ENCODE peak calls at places on chromosomes 11 and 22, in four cellular contexts. Z, N, H and I are unnamed samples.

GRCh38 chr11:3177931-3178330 is 12.8 kb upstream of the OSBPL5 start:
- DNase-seq in Z (no peak), N (no peak), H (no peak), I (no peak)

GRCh38 chr11:32706985-32707736 is 87.3 kb downstream of the CCDC73 start:
- DNase-seq in Z (peak), N (no peak), H (peak), I (peak)

GRCh38 chr22:17875631-17876030 is 101.4 kb upstream of the BID start:
- DNase-seq in Z (no peak), N (no peak), H (no peak), I (no peak)

GRCh38 chr22:48332438-48333322 is 1495.0 kb downstream of the BRD1 start:
- DNase-seq in Z (no peak), N (peak), H (no peak), I (no peak)

GRCh38 chr11:8243458-8243857 is 20.2 kb downstream of the LMO1 start:
- DNase-seq in Z (no peak), N (no peak), H (no peak), I (no peak)

GRCh38 chr11:60840711-60841430 is 1.0 kb upstream of the CCDC86 start:
- DNase-seq in Z (peak), N (no peak), H (no peak), I (no peak)

GRCh38 chr22:30887861-30888260 is 80.7 kb downstream of the MORC2 start:
- DNase-seq in Z (no peak), N (no peak), H (no peak), I (no peak)

GRCh38 chr11:103798029-103798428 is 238.4 kb upstream of the DDI1 start:
- DNase-seq in Z (peak), N (no peak), H (no peak), I (no peak)

GRCh38 chr11:23310276-23310675 is 450.0 kb upstream of the CCDC179 start:
- DNase-seq in Z (peak), N (no peak), H (no peak), I (no peak)

GRCh38 chr11:1546536-1547466 is 25.3 kb downstream of the DUSP8 start:
- DNase-seq in Z (peak), N (peak), H (peak), I (peak)

GRCh38 chr22:23517804-23518380 is 62.2 kb downstream of the IGLL1 start:
- DNase-seq in Z (no peak), N (no peak), H (no peak), I (no peak)

GRCh38 chr11:47784785-47785381 is 17.7 kb upstream of the FNBP4 start:
- DNase-seq in Z (no peak), N (no peak), H (peak), I (peak)

GRCh38 chr11:117837070-117837776 is 12.7 kb upstream of the FXYD2 start:
- DNase-seq in Z (no peak), N (no peak), H (no peak), I (no peak)

GRCh38 chr22:39661842-39662676 is 91.5 kb downstream of the CACNA1I start:
- DNase-seq in Z (no peak), N (peak), H (peak), I (peak)

GRCh38 chr11:117634756-117635593 is 162.0 kb downstream of the DSCAML1 start:
- DNase-seq in Z (no peak), N (no peak), H (peak), I (no peak)

GRCh38 chr11:93278976-93279375 is 51.6 kb upstream of the DEUP1 start:
- DNase-seq in Z (no peak), N (no peak), H (no peak), I (no peak)

GRCh38 chr11:117629891-117630538 is 167.0 kb downstream of the DSCAML1 start:
- DNase-seq in Z (no peak), N (no peak), H (no peak), I (no peak)

GRCh38 chr11:119907934-119908760 is 179.1 kb upstream of the NECTIN1 start:
- DNase-seq in Z (no peak), N (no peak), H (no peak), I (peak)

GRCh38 chr11:8964324-8965320 is at the start of gene TMEM9B:
- DNase-seq in Z (peak), N (peak), H (peak), I (peak)

GRCh38 chr11:13679768-13680167 is 11.3 kb downstream of the FAR1 start:
- DNase-seq in Z (no peak), N (no peak), H (no peak), I (no peak)

GRCh38 chr22:38830026-38830844 is 13.6 kb downstream of the NPTXR start:
- DNase-seq in Z (no peak), N (no peak), H (no peak), I (no peak)

GRCh38 chr11:82756765-82757650 is 23.3 kb upstream of the FAM181B start:
- DNase-seq in Z (no peak), N (no peak), H (no peak), I (peak)

GRCh38 chr11:114315749-114316368 is 19.7 kb downstream of the NNMT start:
- DNase-seq in Z (no peak), N (no peak), H (peak), I (peak)

GRCh38 chr22:37240240-37240940 is 3.7 kb downstream of the RAC2 start:
- DNase-seq in Z (no peak), N (no peak), H (no peak), I (no peak)

GRCh38 chr11:123183391-123184099 is 11.5 kb downstream of the CLMP start:
- DNase-seq in Z (no peak), N (no peak), H (no peak), I (no peak)

GRCh38 chr22:19819209-19819910 is 35.3 kb downstream of the GNB1L start:
- DNase-seq in Z (no peak), N (no peak), H (no peak), I (no peak)

GRCh38 chr11:89436071-89436470 is 55.1 kb downstream of the NOX4 start:
- DNase-seq in Z (no peak), N (no peak), H (peak), I (no peak)

GRCh38 chr11:85423794-85424193 is 203.3 kb downstream of the DLG2 start:
- DNase-seq in Z (no peak), N (no peak), H (no peak), I (no peak)

GRCh38 chr22:26893034-26893710 is 235.8 kb downstream of the MIAT start:
- DNase-seq in Z (no peak), N (no peak), H (no peak), I (no peak)

GRCh38 chr22:44491666-44492405 is 6.2 kb downstream of the RTL6 start:
- DNase-seq in Z (no peak), N (no peak), H (no peak), I (no peak)

GRCh38 chr22:25008666-25009065 is 56.1 kb downstream of the KIAA1671 start:
- DNase-seq in Z (no peak), N (no peak), H (no peak), I (peak)

GRCh38 chr11:40130427-40130826 is 1329.0 kb downstream of the LRRC4C start:
- DNase-seq in Z (no peak), N (no peak), H (peak), I (no peak)

GRCh38 chr22:31618057-31618456 is 44.0 kb downstream of the PISD start:
- DNase-seq in Z (no peak), N (peak), H (no peak), I (peak)